ENCODE peak calls at places on chromosomes 12 and 14, in ten cellular contexts. F is H7, Z is GM04503, V is mammary epithelial cell, C is caudate nucleus, P is NCI-H1417, X is MM.1S, D is WERI-Rb-1, I is epithelial cell of prostate, G is T-helper 22 cell. R is an unnamed sample.
A peak's percentile ranks its signal among the peaks of the same experiment; 100 is the strongest.

GRCh38 chr12:52087961-52088820 is 8.7 kb downstream of the SMIM41 start:
- DNase-seq in F (peak; percentile 37), Z (no peak), V (no peak), C (no peak), P (peak; percentile 65), X (no peak), D (peak; percentile 21), I (no peak), G (no peak), R (no peak)

GRCh38 chr12:131714759-131715158 is 3.9 kb downstream of the SFSWAP start:
- DNase-seq in F (no peak), Z (no peak), V (no peak), C (no peak), P (no peak), X (no peak), D (no peak), I (no peak), G (no peak), R (no peak)

GRCh38 chr14:36859119-36859518 is 197.5 kb downstream of the PAX9 start:
- DNase-seq in F (no peak), Z (no peak), V (no peak), C (no peak), P (no peak), X (no peak), D (no peak), I (no peak), G (no peak), R (no peak)

GRCh38 chr12:62438098-62438692 is 28.4 kb upstream of the MON2 start:
- DNase-seq in F (peak; percentile 50), Z (no peak), V (peak; percentile 24), C (peak; percentile 2), P (peak; percentile 56), X (peak; percentile 60), D (peak; percentile 50), I (no peak), G (no peak), R (peak; percentile 28)

GRCh38 chr12:2624543-2625266 is 170.1 kb upstream of the FKBP4 start:
- DNase-seq in F (peak; percentile 88), Z (no peak), V (peak; percentile 67), C (peak; percentile 20), P (no peak), X (no peak), D (peak; percentile 58), I (peak; percentile 34), G (no peak), R (no peak)

GRCh38 chr12:6323340-6323994 is 13.0 kb downstream of the PLEKHG6 start:
- DNase-seq in F (peak; percentile 89), Z (peak; percentile 87), V (peak; percentile 89), C (no peak), P (peak; percentile 52), X (peak; percentile 79), D (peak; percentile 65), I (peak; percentile 45), G (no peak), R (peak; percentile 54)

GRCh38 chr12:88816201-88816600 is 235.9 kb upstream of the KITLG start:
- DNase-seq in F (no peak), Z (no peak), V (peak; percentile 26), C (no peak), P (no peak), X (no peak), D (no peak), I (no peak), G (no peak), R (no peak)

GRCh38 chr12:45701296-45701695 is 28.2 kb upstream of the ARID2 start:
- DNase-seq in F (no peak), Z (no peak), V (no peak), C (no peak), P (no peak), X (no peak), D (no peak), I (no peak), G (no peak), R (no peak)

GRCh38 chr12:73301530-73301929 is 1029.4 kb downstream of the TRHDE start:
- DNase-seq in F (no peak), Z (no peak), V (no peak), C (no peak), P (no peak), X (no peak), D (no peak), I (no peak), G (no peak), R (no peak)

GRCh38 chr14:65336191-65336591 is 76.3 kb upstream of the FUT8 start:
- DNase-seq in F (no peak), Z (peak; percentile 47), V (no peak), C (no peak), P (no peak), X (no peak), D (no peak), I (no peak), G (no peak), R (no peak)

GRCh38 chr14:88518592-88519512 is 36.0 kb downstream of the PTPN21 start:
- DNase-seq in F (no peak), Z (peak; percentile 40), V (peak; percentile 73), C (no peak), P (no peak), X (peak; percentile 14), D (no peak), I (peak; percentile 24), G (no peak), R (no peak)

GRCh38 chr12:114440450-114441383 is 34.8 kb upstream of the TBX5 start:
- DNase-seq in F (peak; percentile 73), Z (no peak), V (no peak), C (no peak), P (no peak), X (no peak), D (no peak), I (no peak), G (no peak), R (no peak)

GRCh38 chr12:117603316-117604113 is 242.1 kb upstream of the NOS1 start:
- DNase-seq in F (no peak), Z (no peak), V (no peak), C (no peak), P (no peak), X (no peak), D (no peak), I (no peak), G (no peak), R (no peak)

GRCh38 chr12:104632724-104633181 is 176.0 kb downstream of the CHST11 start:
- DNase-seq in F (no peak), Z (peak; percentile 17), V (no peak), C (no peak), P (peak; percentile 43), X (no peak), D (peak; percentile 30), I (no peak), G (no peak), R (no peak)

GRCh38 chr12:108117163-108117849 is 11.8 kb upstream of the WSCD2 start:
- DNase-seq in F (no peak), Z (no peak), V (peak; percentile 61), C (no peak), P (no peak), X (no peak), D (peak; percentile 41), I (peak; percentile 86), G (no peak), R (peak; percentile 50)

GRCh38 chr12:67784831-67785230 is 136.3 kb downstream of the DYRK2 start:
- DNase-seq in F (no peak), Z (no peak), V (no peak), C (no peak), P (no peak), X (peak; percentile 15), D (no peak), I (no peak), G (no peak), R (no peak)

GRCh38 chr12:93541578-93542217 is 30.8 kb upstream of the SOCS2 start:
- DNase-seq in F (no peak), Z (no peak), V (no peak), C (no peak), P (no peak), X (no peak), D (no peak), I (no peak), G (no peak), R (no peak)

GRCh38 chr14:70239802-70240201 is 51.1 kb upstream of the SLC8A3 start:
- DNase-seq in F (no peak), Z (no peak), V (no peak), C (no peak), P (no peak), X (no peak), D (no peak), I (no peak), G (no peak), R (no peak)

GRCh38 chr14:62097824-62098223 is 335.6 kb downstream of the SNAPC1 start:
- DNase-seq in F (no peak), Z (no peak), V (no peak), C (no peak), P (no peak), X (no peak), D (no peak), I (no peak), G (no peak), R (no peak)

GRCh38 chr14:90354551-90355298 is 23.0 kb upstream of the NRDE2 start:
- DNase-seq in F (no peak), Z (no peak), V (no peak), C (no peak), P (no peak), X (no peak), D (no peak), I (no peak), G (no peak), R (no peak)

GRCh38 chr12:66244446-66244845 is 55.4 kb downstream of the IRAK3 start:
- DNase-seq in F (no peak), Z (no peak), V (no peak), C (no peak), P (no peak), X (no peak), D (no peak), I (no peak), G (no peak), R (no peak)

GRCh38 chr14:76456200-76456599 is 80.3 kb downstream of the ESRRB start:
- DNase-seq in F (peak; percentile 78), Z (no peak), V (peak; percentile 24), C (no peak), P (peak; percentile 66), X (peak; percentile 21), D (peak; percentile 75), I (no peak), G (no peak), R (peak; percentile 54)

GRCh38 chr12:85993746-85994145 is 119.7 kb downstream of the NTS start:
- DNase-seq in F (no peak), Z (no peak), V (no peak), C (no peak), P (no peak), X (no peak), D (no peak), I (no peak), G (no peak), R (no peak)

GRCh38 chr14:61549425-61549824 is 145.9 kb upstream of the HIF1A start:
- DNase-seq in F (no peak), Z (no peak), V (no peak), C (no peak), P (no peak), X (no peak), D (no peak), I (no peak), G (no peak), R (no peak)

GRCh38 chr14:100048786-100049185 is 16.4 kb upstream of the EVL start:
- DNase-seq in F (no peak), Z (no peak), V (no peak), C (no peak), P (no peak), X (no peak), D (no peak), I (no peak), G (no peak), R (no peak)

GRCh38 chr12:92144045-92144630 is 1.5 kb downstream of the BTG1 start:
- DNase-seq in F (peak; percentile 51), Z (peak; percentile 89), V (peak; percentile 90), C (peak; percentile 14), P (peak; percentile 92), X (peak; percentile 86), D (peak; percentile 73), I (no peak), G (peak; percentile 43), R (peak; percentile 93)

GRCh38 chr14:39267592-39268112 is 33.9 kb downstream of the MIA2 start:
- DNase-seq in F (no peak), Z (no peak), V (peak; percentile 56), C (no peak), P (no peak), X (peak; percentile 47), D (no peak), I (no peak), G (no peak), R (peak; percentile 66)

GRCh38 chr12:20370001-20370381 is 1.7 kb downstream of the PDE3A start:
- DNase-seq in F (peak; percentile 36), Z (no peak), V (no peak), C (peak; percentile 9), P (no peak), X (no peak), D (peak; percentile 9), I (no peak), G (no peak), R (peak; percentile 13)